ENCODE peak calls at places on chromosomes 11 and 22, in ten cellular contexts. One of them, this sample, is unnamed.

GRCh38 chr11:1276061-1276790 is 33.2 kb downstream of the TOLLIP start:
- DNase-seq in mucosa of descending colon: no peak
- DNase-seq in fibroblast of pulmonary artery: no peak
- DNase-seq in pancreas: no peak
- DNase-seq in HepG2: no peak
- DNase-seq in upper lobe of right lung: no peak
- DNase-seq in left ventricle myocardium inferior: peak
- DNase-seq in CD8-positive, alpha-beta memory T cell: no peak
- DNase-seq in AG04450: no peak
- DNase-seq in uterus: no peak
- DNase-seq in this sample: no peak

GRCh38 chr11:129374081-129374992 is 1.3 kb upstream of the BARX2 start:
- DNase-seq in mucosa of descending colon: peak
- DNase-seq in fibroblast of pulmonary artery: no peak
- DNase-seq in pancreas: no peak
- DNase-seq in HepG2: no peak
- DNase-seq in upper lobe of right lung: no peak
- DNase-seq in left ventricle myocardium inferior: no peak
- DNase-seq in CD8-positive, alpha-beta memory T cell: no peak
- DNase-seq in AG04450: no peak
- DNase-seq in uterus: no peak
- DNase-seq in this sample: peak

GRCh38 chr11:75403037-75403436 is 3.7 kb downstream of the RPS3 start:
- DNase-seq in mucosa of descending colon: no peak
- DNase-seq in fibroblast of pulmonary artery: no peak
- DNase-seq in pancreas: no peak
- DNase-seq in HepG2: no peak
- DNase-seq in upper lobe of right lung: no peak
- DNase-seq in left ventricle myocardium inferior: no peak
- DNase-seq in CD8-positive, alpha-beta memory T cell: no peak
- DNase-seq in AG04450: no peak
- DNase-seq in uterus: no peak
- DNase-seq in this sample: no peak

GRCh38 chr22:20423636-20424511 is 13.8 kb downstream of the SCARF2 start:
- DNase-seq in mucosa of descending colon: no peak
- DNase-seq in fibroblast of pulmonary artery: no peak
- DNase-seq in pancreas: no peak
- DNase-seq in HepG2: peak
- DNase-seq in upper lobe of right lung: peak
- DNase-seq in left ventricle myocardium inferior: no peak
- DNase-seq in CD8-positive, alpha-beta memory T cell: no peak
- DNase-seq in AG04450: no peak
- DNase-seq in uterus: no peak
- DNase-seq in this sample: no peak

GRCh38 chr22:41524809-41525449 is 19.3 kb downstream of the POLR3H start:
- DNase-seq in mucosa of descending colon: peak
- DNase-seq in fibroblast of pulmonary artery: no peak
- DNase-seq in pancreas: no peak
- DNase-seq in HepG2: no peak
- DNase-seq in upper lobe of right lung: no peak
- DNase-seq in left ventricle myocardium inferior: no peak
- DNase-seq in CD8-positive, alpha-beta memory T cell: peak
- DNase-seq in AG04450: no peak
- DNase-seq in uterus: no peak
- DNase-seq in this sample: no peak

GRCh38 chr11:79794057-79794456 is 353.2 kb upstream of the TENM4 start:
- DNase-seq in mucosa of descending colon: no peak
- DNase-seq in fibroblast of pulmonary artery: no peak
- DNase-seq in pancreas: no peak
- DNase-seq in HepG2: no peak
- DNase-seq in upper lobe of right lung: no peak
- DNase-seq in left ventricle myocardium inferior: no peak
- DNase-seq in CD8-positive, alpha-beta memory T cell: no peak
- DNase-seq in AG04450: no peak
- DNase-seq in uterus: no peak
- DNase-seq in this sample: peak

GRCh38 chr11:127006311-127006710 is 5.7 kb upstream of the KIRREL3 start:
- DNase-seq in mucosa of descending colon: no peak
- DNase-seq in fibroblast of pulmonary artery: peak
- DNase-seq in pancreas: no peak
- DNase-seq in HepG2: no peak
- DNase-seq in upper lobe of right lung: no peak
- DNase-seq in left ventricle myocardium inferior: no peak
- DNase-seq in CD8-positive, alpha-beta memory T cell: no peak
- DNase-seq in AG04450: no peak
- DNase-seq in uterus: no peak
- DNase-seq in this sample: no peak

GRCh38 chr11:68976095-68976494 is 4.7 kb downstream of the MRGPRD start:
- DNase-seq in mucosa of descending colon: no peak
- DNase-seq in fibroblast of pulmonary artery: no peak
- DNase-seq in pancreas: peak
- DNase-seq in HepG2: no peak
- DNase-seq in upper lobe of right lung: peak
- DNase-seq in left ventricle myocardium inferior: no peak
- DNase-seq in CD8-positive, alpha-beta memory T cell: no peak
- DNase-seq in AG04450: no peak
- DNase-seq in uterus: no peak
- DNase-seq in this sample: no peak

GRCh38 chr11:35141538-35141937 is 2.6 kb downstream of the CD44 start:
- DNase-seq in mucosa of descending colon: peak
- DNase-seq in fibroblast of pulmonary artery: no peak
- DNase-seq in pancreas: peak
- DNase-seq in HepG2: no peak
- DNase-seq in upper lobe of right lung: peak
- DNase-seq in left ventricle myocardium inferior: peak
- DNase-seq in CD8-positive, alpha-beta memory T cell: no peak
- DNase-seq in AG04450: no peak
- DNase-seq in uterus: no peak
- DNase-seq in this sample: peak

GRCh38 chr22:16866167-16866566 is 41.0 kb upstream of the XKR3 start:
- DNase-seq in mucosa of descending colon: no peak
- DNase-seq in fibroblast of pulmonary artery: no peak
- DNase-seq in pancreas: no peak
- DNase-seq in HepG2: no peak
- DNase-seq in upper lobe of right lung: no peak
- DNase-seq in left ventricle myocardium inferior: no peak
- DNase-seq in CD8-positive, alpha-beta memory T cell: no peak
- DNase-seq in AG04450: no peak
- DNase-seq in uterus: no peak
- DNase-seq in this sample: no peak

GRCh38 chr11:125072210-125072960 is 9.3 kb downstream of the SLC37A2 start:
- DNase-seq in mucosa of descending colon: peak
- DNase-seq in fibroblast of pulmonary artery: no peak
- DNase-seq in pancreas: peak
- DNase-seq in HepG2: peak
- DNase-seq in upper lobe of right lung: peak
- DNase-seq in left ventricle myocardium inferior: no peak
- DNase-seq in CD8-positive, alpha-beta memory T cell: no peak
- DNase-seq in AG04450: no peak
- DNase-seq in uterus: no peak
- DNase-seq in this sample: peak

GRCh38 chr11:123577081-123577598 is 77.3 kb downstream of the SCN3B start:
- DNase-seq in mucosa of descending colon: peak
- DNase-seq in fibroblast of pulmonary artery: peak
- DNase-seq in pancreas: peak
- DNase-seq in HepG2: peak
- DNase-seq in upper lobe of right lung: peak
- DNase-seq in left ventricle myocardium inferior: peak
- DNase-seq in CD8-positive, alpha-beta memory T cell: peak
- DNase-seq in AG04450: no peak
- DNase-seq in uterus: peak
- DNase-seq in this sample: peak

GRCh38 chr22:32205974-32206773 is 1.3 kb upstream of the RFPL2 start:
- DNase-seq in mucosa of descending colon: no peak
- DNase-seq in fibroblast of pulmonary artery: no peak
- DNase-seq in pancreas: no peak
- DNase-seq in HepG2: no peak
- DNase-seq in upper lobe of right lung: no peak
- DNase-seq in left ventricle myocardium inferior: no peak
- DNase-seq in CD8-positive, alpha-beta memory T cell: peak
- DNase-seq in AG04450: no peak
- DNase-seq in uterus: no peak
- DNase-seq in this sample: no peak

GRCh38 chr11:2805388-2806057 is 80.1 kb downstream of the CDKN1C start:
- DNase-seq in mucosa of descending colon: no peak
- DNase-seq in fibroblast of pulmonary artery: no peak
- DNase-seq in pancreas: no peak
- DNase-seq in HepG2: no peak
- DNase-seq in upper lobe of right lung: no peak
- DNase-seq in left ventricle myocardium inferior: no peak
- DNase-seq in CD8-positive, alpha-beta memory T cell: no peak
- DNase-seq in AG04450: no peak
- DNase-seq in uterus: peak
- DNase-seq in this sample: no peak

GRCh38 chr11:13717331-13717730 is 48.9 kb downstream of the FAR1 start:
- DNase-seq in mucosa of descending colon: no peak
- DNase-seq in fibroblast of pulmonary artery: peak
- DNase-seq in pancreas: no peak
- DNase-seq in HepG2: no peak
- DNase-seq in upper lobe of right lung: no peak
- DNase-seq in left ventricle myocardium inferior: no peak
- DNase-seq in CD8-positive, alpha-beta memory T cell: no peak
- DNase-seq in AG04450: peak
- DNase-seq in uterus: no peak
- DNase-seq in this sample: peak

GRCh38 chr11:65432686-65433582 is 10.3 kb downstream of the NEAT1 start:
- DNase-seq in mucosa of descending colon: no peak
- DNase-seq in fibroblast of pulmonary artery: peak
- DNase-seq in pancreas: no peak
- DNase-seq in HepG2: no peak
- DNase-seq in upper lobe of right lung: no peak
- DNase-seq in left ventricle myocardium inferior: no peak
- DNase-seq in CD8-positive, alpha-beta memory T cell: peak
- DNase-seq in AG04450: no peak
- DNase-seq in uterus: peak
- DNase-seq in this sample: peak
- H3K4me3 ChIP-seq in mucosa of descending colon: no peak
- H3K4me3 ChIP-seq in fibroblast of pulmonary artery: peak
- H3K4me3 ChIP-seq in pancreas: no peak
- H3K4me3 ChIP-seq in HepG2: no peak
- H3K4me3 ChIP-seq in upper lobe of right lung: peak
- H3K4me3 ChIP-seq in left ventricle myocardium inferior: peak
- H3K4me3 ChIP-seq in CD8-positive, alpha-beta memory T cell: no peak
- H3K4me3 ChIP-seq in AG04450: peak
- H3K4me3 ChIP-seq in uterus: no peak
- H3K4me3 ChIP-seq in this sample: no peak

GRCh38 chr11:8262552-8263108 is 1.0 kb downstream of the LMO1 start:
- DNase-seq in mucosa of descending colon: peak
- DNase-seq in fibroblast of pulmonary artery: peak
- DNase-seq in pancreas: no peak
- DNase-seq in HepG2: no peak
- DNase-seq in upper lobe of right lung: peak
- DNase-seq in left ventricle myocardium inferior: peak
- DNase-seq in CD8-positive, alpha-beta memory T cell: no peak
- DNase-seq in AG04450: peak
- DNase-seq in uterus: peak
- DNase-seq in this sample: no peak
- H3K4me3 ChIP-seq in mucosa of descending colon: no peak
- H3K4me3 ChIP-seq in fibroblast of pulmonary artery: peak
- H3K4me3 ChIP-seq in pancreas: peak
- H3K4me3 ChIP-seq in HepG2: no peak
- H3K4me3 ChIP-seq in upper lobe of right lung: peak
- H3K4me3 ChIP-seq in left ventricle myocardium inferior: peak
- H3K4me3 ChIP-seq in CD8-positive, alpha-beta memory T cell: no peak
- H3K4me3 ChIP-seq in AG04450: peak
- H3K4me3 ChIP-seq in uterus: peak
- H3K4me3 ChIP-seq in this sample: no peak

GRCh38 chr11:27717377-27717776 is 17.1 kb upstream of the BDNF start:
- DNase-seq in mucosa of descending colon: no peak
- DNase-seq in fibroblast of pulmonary artery: peak
- DNase-seq in pancreas: no peak
- DNase-seq in HepG2: no peak
- DNase-seq in upper lobe of right lung: no peak
- DNase-seq in left ventricle myocardium inferior: no peak
- DNase-seq in CD8-positive, alpha-beta memory T cell: no peak
- DNase-seq in AG04450: no peak
- DNase-seq in uterus: no peak
- DNase-seq in this sample: no peak

GRCh38 chr11:27716850-27717249 is 16.6 kb upstream of the BDNF start:
- DNase-seq in mucosa of descending colon: no peak
- DNase-seq in fibroblast of pulmonary artery: peak
- DNase-seq in pancreas: no peak
- DNase-seq in HepG2: no peak
- DNase-seq in upper lobe of right lung: no peak
- DNase-seq in left ventricle myocardium inferior: no peak
- DNase-seq in CD8-positive, alpha-beta memory T cell: no peak
- DNase-seq in AG04450: no peak
- DNase-seq in uterus: no peak
- DNase-seq in this sample: no peak

GRCh38 chr11:27718853-27719574 is 18.8 kb upstream of the BDNF start:
- DNase-seq in mucosa of descending colon: no peak
- DNase-seq in fibroblast of pulmonary artery: peak
- DNase-seq in pancreas: peak
- DNase-seq in HepG2: no peak
- DNase-seq in upper lobe of right lung: peak
- DNase-seq in left ventricle myocardium inferior: peak
- DNase-seq in CD8-positive, alpha-beta memory T cell: no peak
- DNase-seq in AG04450: no peak
- DNase-seq in uterus: no peak
- DNase-seq in this sample: no peak

GRCh38 chr11:27718346-27718852 is 18.1 kb upstream of the BDNF start:
- DNase-seq in mucosa of descending colon: no peak
- DNase-seq in fibroblast of pulmonary artery: peak
- DNase-seq in pancreas: no peak
- DNase-seq in HepG2: no peak
- DNase-seq in upper lobe of right lung: no peak
- DNase-seq in left ventricle myocardium inferior: no peak
- DNase-seq in CD8-positive, alpha-beta memory T cell: no peak
- DNase-seq in AG04450: peak
- DNase-seq in uterus: no peak
- DNase-seq in this sample: no peak

GRCh38 chr11:27717801-27718229 is 17.6 kb upstream of the BDNF start:
- DNase-seq in mucosa of descending colon: no peak
- DNase-seq in fibroblast of pulmonary artery: peak
- DNase-seq in pancreas: no peak
- DNase-seq in HepG2: no peak
- DNase-seq in upper lobe of right lung: no peak
- DNase-seq in left ventricle myocardium inferior: no peak
- DNase-seq in CD8-positive, alpha-beta memory T cell: no peak
- DNase-seq in AG04450: no peak
- DNase-seq in uterus: no peak
- DNase-seq in this sample: no peak
- H3K4me3 ChIP-seq in mucosa of descending colon: no peak
- H3K4me3 ChIP-seq in fibroblast of pulmonary artery: peak
- H3K4me3 ChIP-seq in pancreas: no peak
- H3K4me3 ChIP-seq in HepG2: no peak
- H3K4me3 ChIP-seq in upper lobe of right lung: no peak
- H3K4me3 ChIP-seq in left ventricle myocardium inferior: peak
- H3K4me3 ChIP-seq in CD8-positive, alpha-beta memory T cell: no peak
- H3K4me3 ChIP-seq in AG04450: peak
- H3K4me3 ChIP-seq in uterus: no peak
- H3K4me3 ChIP-seq in this sample: no peak

DNA sequence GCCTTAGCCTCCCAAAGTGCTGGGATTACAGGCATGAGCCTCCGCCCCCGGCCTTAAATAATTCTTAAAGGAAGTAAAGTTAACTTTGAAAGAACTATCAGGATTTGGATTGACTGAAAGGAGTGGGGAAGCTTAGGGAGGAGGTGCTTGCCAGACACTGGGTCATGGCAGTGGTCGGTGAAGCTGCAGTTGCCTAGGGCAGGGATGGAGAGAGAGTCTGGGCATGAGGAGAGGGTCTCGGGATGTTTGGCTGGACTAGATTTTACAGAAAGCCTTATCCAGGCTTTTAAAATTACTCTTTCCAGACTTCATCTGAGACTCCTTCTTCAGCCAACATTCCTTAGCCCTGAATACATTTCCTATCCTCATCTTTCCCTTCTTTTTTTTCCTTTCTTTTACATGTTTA is 520 bp upstream of the NNMT start:
- DNase-seq in mucosa of descending colon: no peak
- DNase-seq in fibroblast of pulmonary artery: no peak
- DNase-seq in pancreas: no peak
- DNase-seq in HepG2: no peak
- DNase-seq in upper lobe of right lung: no peak
- DNase-seq in left ventricle myocardium inferior: no peak
- DNase-seq in CD8-positive, alpha-beta memory T cell: no peak
- DNase-seq in AG04450: no peak
- DNase-seq in uterus: no peak
- DNase-seq in this sample: no peak
- H3K4me3 ChIP-seq in mucosa of descending colon: no peak
- H3K4me3 ChIP-seq in fibroblast of pulmonary artery: peak
- H3K4me3 ChIP-seq in pancreas: no peak
- H3K4me3 ChIP-seq in HepG2: no peak
- H3K4me3 ChIP-seq in upper lobe of right lung: peak
- H3K4me3 ChIP-seq in left ventricle myocardium inferior: peak
- H3K4me3 ChIP-seq in CD8-positive, alpha-beta memory T cell: no peak
- H3K4me3 ChIP-seq in AG04450: peak
- H3K4me3 ChIP-seq in uterus: peak
- H3K4me3 ChIP-seq in this sample: no peak

This sample was measured in small intestine.